ENCODE peak calls at places on chromosomes 4 and X, in eight cellular contexts. F is choroid plexus epithelial cell, I is heart right ventricle, U is tibial nerve, O is T1000, M is EH, V is RPMI7951, J is iris pigment epithelial cell. D is an unnamed sample.

GRCh38 chrX:135327299-135327698 is 18.0 kb downstream of the ETDC start:
- DNase-seq in F (peak), I (no peak), U (no peak), O (no peak), M (peak), V (peak), J (peak), D (no peak)

GRCh38 chr4:26468977-26469376 is 21.3 kb downstream of the CCKAR start:
- DNase-seq in F (no peak), I (no peak), U (no peak), O (no peak), M (no peak), V (no peak), J (no peak), D (no peak)

GRCh38 chrX:9352683-9353430 is 112.0 kb upstream of the TBL1X start:
- DNase-seq in F (peak), I (no peak), U (no peak), O (no peak), M (peak), V (peak), J (peak), D (no peak)

GRCh38 chrX:25300994-25301393 is 285.2 kb upstream of the ARX start:
- DNase-seq in F (no peak), I (no peak), U (no peak), O (no peak), M (no peak), V (no peak), J (no peak), D (no peak)

GRCh38 chr4:165379662-165380061 is 854 bp downstream of the CPE start:
- DNase-seq in F (peak), I (peak), U (no peak), O (no peak), M (no peak), V (no peak), J (no peak), D (no peak)

GRCh38 chr4:158496030-158496741 is 25.5 kb upstream of the RXFP1 start:
- DNase-seq in F (peak), I (peak), U (no peak), O (no peak), M (no peak), V (peak), J (peak), D (no peak)

GRCh38 chr4:13559414-13559813 is 15.1 kb upstream of the NKX3-2 start:
- DNase-seq in F (peak), I (no peak), U (no peak), O (no peak), M (peak), V (peak), J (peak), D (no peak)

GRCh38 chr4:8167815-8168214 is 9.2 kb upstream of the ABLIM2 start:
- DNase-seq in F (peak), I (no peak), U (no peak), O (no peak), M (peak), V (no peak), J (peak), D (no peak)

GRCh38 chr4:174349156-174349555 is 65.4 kb downstream of the CEP44 start:
- DNase-seq in F (no peak), I (no peak), U (no peak), O (no peak), M (no peak), V (no peak), J (no peak), D (no peak)

GRCh38 chr4:113958766-113959540 is 20.5 kb downstream of the ARSJ start:
- DNase-seq in F (peak), I (no peak), U (no peak), O (no peak), M (peak), V (peak), J (peak), D (no peak)

GRCh38 chr4:84968936-84969335 is 2.4 kb upstream of the WDFY3 start:
- DNase-seq in F (no peak), I (no peak), U (no peak), O (no peak), M (no peak), V (no peak), J (no peak), D (no peak)

GRCh38 chr4:165464338-165464737 is 85.5 kb downstream of the CPE start:
- DNase-seq in F (no peak), I (no peak), U (no peak), O (no peak), M (no peak), V (no peak), J (no peak), D (no peak)

GRCh38 chr4:110636231-110636676 is 13.4 kb upstream of the PITX2 start:
- DNase-seq in F (no peak), I (no peak), U (no peak), O (no peak), M (no peak), V (no peak), J (peak), D (no peak)

GRCh38 chrX:39645059-39645895 is 452.5 kb downstream of the BCOR start:
- DNase-seq in F (peak), I (peak), U (peak), O (peak), M (peak), V (peak), J (peak), D (peak)

GRCh38 chr4:153514001-153514526 is 47.9 kb downstream of the TMEM131L start:
- DNase-seq in F (peak), I (no peak), U (no peak), O (no peak), M (peak), V (peak), J (peak), D (no peak)

GRCh38 chrX:11381464-11381863 is 88.3 kb downstream of the AMELX start:
- DNase-seq in F (peak), I (no peak), U (no peak), O (no peak), M (peak), V (peak), J (peak), D (peak)

GRCh38 chr4:36351082-36351666 is 69.8 kb downstream of the DTHD1 start:
- DNase-seq in F (peak), I (peak), U (peak), O (peak), M (no peak), V (peak), J (peak), D (no peak)

GRCh38 chr4:101597204-101597603 is 193.3 kb upstream of the BANK1 start:
- DNase-seq in F (no peak), I (no peak), U (no peak), O (no peak), M (peak), V (peak), J (no peak), D (no peak)

GRCh38 chr4:7588002-7588401 is 153.3 kb upstream of the PSAPL1 start:
- DNase-seq in F (no peak), I (no peak), U (no peak), O (no peak), M (no peak), V (peak), J (no peak), D (no peak)

GRCh38 chr4:69054578-69055200 is 41.6 kb upstream of the UGT2B7 start:
- DNase-seq in F (peak), I (no peak), U (no peak), O (no peak), M (peak), V (peak), J (peak), D (no peak)

GRCh38 chr4:20256381-20256881 is 4.7 kb downstream of the SLIT2 start:
- DNase-seq in F (peak), I (no peak), U (no peak), O (no peak), M (peak), V (no peak), J (peak), D (no peak)

GRCh38 chr4:16270654-16271328 is 44.5 kb upstream of the TAPT1 start:
- DNase-seq in F (no peak), I (no peak), U (no peak), O (peak), M (no peak), V (peak), J (no peak), D (no peak)

GRCh38 chr4:73701116-73701515 is 39.3 kb upstream of the CXCL8 start:
- DNase-seq in F (peak), I (no peak), U (no peak), O (no peak), M (peak), V (peak), J (no peak), D (no peak)

GRCh38 chr4:118354913-118355312 is 2.1 kb upstream of the PRSS12 start:
- DNase-seq in F (no peak), I (no peak), U (no peak), O (no peak), M (peak), V (no peak), J (no peak), D (no peak)

GRCh38 chr4:107009196-107009595 is 26.9 kb downstream of the DKK2 start:
- DNase-seq in F (no peak), I (no peak), U (no peak), O (no peak), M (no peak), V (no peak), J (no peak), D (no peak)

GRCh38 chrX:13689519-13690211 is 737 bp downstream of the RAB9A start:
- DNase-seq in F (peak), I (no peak), U (no peak), O (no peak), M (peak), V (peak), J (peak), D (no peak)

GRCh38 chrX:118545510-118545909 is 49.9 kb downstream of the DOCK11 start:
- DNase-seq in F (peak), I (no peak), U (no peak), O (no peak), M (peak), V (peak), J (peak), D (no peak)

GRCh38 chr4:10578027-10578426 is 106.5 kb downstream of the CLNK start:
- DNase-seq in F (peak), I (no peak), U (no peak), O (no peak), M (no peak), V (no peak), J (no peak), D (no peak)

D was measured in brain pericyte.